ENCODE peak calls at places on chromosomes 2 and 18, in five cellular contexts. One of them, this sample, is unnamed.

GRCh38 chr2:121925466-121925865 is 170.0 kb downstream of the TSN start:
- DNase-seq in body of pancreas: no peak
- DNase-seq in fibroblast of mammary gland: peak
- DNase-seq in lower lobe of right lung: no peak
- DNase-seq in spleen: no peak
- DNase-seq in this sample: no peak

GRCh38 chr18:22433960-22434359 is 16.2 kb upstream of the CTAGE1 start:
- DNase-seq in spleen: no peak
- DNase-seq in lower lobe of right lung: no peak
- DNase-seq in fibroblast of mammary gland: peak
- DNase-seq in body of pancreas: no peak
- DNase-seq in this sample: no peak

GRCh38 chr2:218400167-218400929 is 680 bp downstream of the CTDSP1 start:
- DNase-seq in lower lobe of right lung: peak
- DNase-seq in body of pancreas: peak
- DNase-seq in fibroblast of mammary gland: no peak
- DNase-seq in spleen: peak
- DNase-seq in this sample: peak

GRCh38 chr18:7413906-7414305 is 153.2 kb upstream of the PTPRM start:
- DNase-seq in lower lobe of right lung: no peak
- DNase-seq in spleen: no peak
- DNase-seq in fibroblast of mammary gland: no peak
- DNase-seq in body of pancreas: no peak
- DNase-seq in this sample: no peak

GRCh38 chr18:76896677-76897076 is 74.3 kb downstream of the ZNF236 start:
- DNase-seq in body of pancreas: no peak
- DNase-seq in lower lobe of right lung: no peak
- DNase-seq in fibroblast of mammary gland: no peak
- DNase-seq in spleen: no peak
- DNase-seq in this sample: no peak

GRCh38 chr2:103152556-103152955 is 390.7 kb downstream of the TMEM182 start:
- DNase-seq in spleen: no peak
- DNase-seq in lower lobe of right lung: no peak
- DNase-seq in fibroblast of mammary gland: no peak
- DNase-seq in body of pancreas: no peak
- DNase-seq in this sample: no peak

GRCh38 chr2:163345795-163346573 is 389.8 kb downstream of the FIGN start:
- DNase-seq in spleen: no peak
- DNase-seq in lower lobe of right lung: no peak
- DNase-seq in fibroblast of mammary gland: peak
- DNase-seq in body of pancreas: no peak
- DNase-seq in this sample: peak

GRCh38 chr2:219024059-219024458 is 17.3 kb downstream of the CFAP65 start:
- DNase-seq in spleen: peak
- DNase-seq in fibroblast of mammary gland: no peak
- DNase-seq in lower lobe of right lung: no peak
- DNase-seq in body of pancreas: no peak
- DNase-seq in this sample: no peak

GRCh38 chr18:25365242-25365641 is 13.3 kb upstream of the ZNF521 start:
- DNase-seq in spleen: no peak
- DNase-seq in lower lobe of right lung: no peak
- DNase-seq in fibroblast of mammary gland: no peak
- DNase-seq in body of pancreas: no peak
- DNase-seq in this sample: no peak

GRCh38 chr2:88074854-88075292 is 7.2 kb downstream of the SMYD1 start:
- DNase-seq in body of pancreas: no peak
- DNase-seq in fibroblast of mammary gland: peak
- DNase-seq in spleen: no peak
- DNase-seq in lower lobe of right lung: no peak
- DNase-seq in this sample: no peak

GRCh38 chr2:185145316-185146121 is 547.2 kb downstream of the ZNF804A start:
- DNase-seq in fibroblast of mammary gland: no peak
- DNase-seq in body of pancreas: no peak
- DNase-seq in lower lobe of right lung: peak
- DNase-seq in spleen: no peak
- DNase-seq in this sample: no peak

GRCh38 chr18:65221736-65222135 is 529.1 kb upstream of the CDH7 start:
- DNase-seq in fibroblast of mammary gland: no peak
- DNase-seq in spleen: no peak
- DNase-seq in lower lobe of right lung: no peak
- DNase-seq in body of pancreas: no peak
- DNase-seq in this sample: no peak

GRCh38 chr18:9771261-9771976 is 63.3 kb downstream of the RAB31 start:
- DNase-seq in lower lobe of right lung: peak
- DNase-seq in fibroblast of mammary gland: peak
- DNase-seq in spleen: peak
- DNase-seq in body of pancreas: peak
- DNase-seq in this sample: peak

DNA sequence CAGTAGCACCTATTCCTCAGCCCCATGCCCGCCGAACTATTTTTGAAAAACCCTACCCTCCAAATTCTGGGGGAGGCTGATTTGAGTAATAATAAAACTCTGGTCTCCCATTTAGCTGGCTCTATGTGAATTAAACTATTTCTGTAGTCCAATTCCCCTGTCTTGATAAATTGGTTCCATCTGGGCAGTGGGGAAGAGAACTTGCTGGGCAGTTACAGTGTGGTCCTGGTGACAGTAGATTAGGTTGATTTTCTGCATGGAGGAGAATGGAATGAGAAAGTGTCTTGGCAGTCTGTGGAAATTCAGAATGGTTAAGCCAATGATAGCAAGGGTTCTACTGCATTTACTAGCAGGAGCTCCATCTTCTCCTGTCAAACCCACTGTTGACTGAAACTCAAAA is 95.0 kb downstream of the SPP2 start:
- DNase-seq in lower lobe of right lung: no peak
- DNase-seq in body of pancreas: no peak
- DNase-seq in fibroblast of mammary gland: no peak
- DNase-seq in spleen: no peak
- DNase-seq in this sample: no peak
- TF ChIP-seq CTCF in lower lobe of right lung: no peak
- TF ChIP-seq CTCF in body of pancreas: no peak
- TF ChIP-seq CTCF in fibroblast of mammary gland: no peak
- TF ChIP-seq CTCF in spleen: no peak
- TF ChIP-seq CTCF in this sample: no peak

DNA sequence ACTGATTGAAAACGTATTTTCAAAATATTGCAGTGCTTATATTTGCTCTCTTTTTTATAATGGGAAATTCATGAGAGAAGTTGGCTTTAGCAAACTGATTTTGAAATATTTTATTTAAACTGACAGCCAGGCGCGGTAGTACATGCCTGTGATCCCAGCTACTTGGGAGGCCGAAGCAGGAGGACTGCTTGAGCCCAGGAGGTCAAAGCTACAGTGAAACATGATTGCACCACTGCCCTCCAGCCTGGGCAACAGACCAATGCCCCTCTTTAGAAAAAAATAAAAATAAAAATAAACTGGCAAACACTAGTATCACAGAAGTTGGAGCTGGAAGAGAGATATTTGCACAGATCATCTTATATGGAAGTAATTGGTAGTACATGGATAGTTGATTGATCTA is 20.7 kb downstream of the ZBTB7C start:
- DNase-seq in body of pancreas: no peak
- DNase-seq in fibroblast of mammary gland: no peak
- DNase-seq in lower lobe of right lung: no peak
- DNase-seq in spleen: no peak
- DNase-seq in this sample: no peak
- TF ChIP-seq CTCF in body of pancreas: no peak
- TF ChIP-seq CTCF in fibroblast of mammary gland: no peak
- TF ChIP-seq CTCF in lower lobe of right lung: no peak
- TF ChIP-seq CTCF in spleen: no peak
- TF ChIP-seq CTCF in this sample: no peak

DNA sequence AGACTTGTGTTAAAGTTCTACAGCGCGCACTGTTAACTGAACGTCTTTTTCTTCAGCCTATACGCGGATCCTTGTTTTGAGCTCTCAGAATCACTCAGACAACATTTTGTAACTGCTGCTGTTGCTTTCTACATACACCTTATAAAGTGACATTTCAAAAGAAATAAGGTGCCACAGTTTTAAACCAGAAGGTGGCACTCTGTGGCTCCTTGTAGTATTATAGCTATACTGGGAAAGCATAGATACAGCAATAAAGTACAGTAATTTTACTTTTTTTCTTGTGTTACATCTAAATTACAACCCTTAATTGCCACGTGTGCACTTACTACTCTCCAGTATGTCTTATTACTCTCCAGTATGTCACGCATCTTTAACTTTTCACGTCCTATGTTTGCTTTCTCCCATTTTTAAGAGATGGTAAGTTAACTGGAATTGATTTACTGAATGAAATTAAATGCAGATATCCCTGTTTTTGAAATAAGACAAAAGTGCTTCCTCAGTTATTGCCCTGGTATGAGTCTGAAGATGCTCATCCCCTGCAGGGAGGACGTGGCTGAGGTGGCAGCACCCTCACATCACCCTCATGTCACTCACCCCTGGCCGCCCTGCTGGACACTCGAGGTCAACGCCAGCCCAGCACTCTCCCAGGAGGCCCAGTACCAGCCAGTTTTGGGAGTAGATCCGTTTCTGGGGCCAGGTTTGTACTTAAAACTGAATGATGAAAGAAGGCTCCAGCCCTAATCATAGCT is 37.8 kb downstream of the GORASP2 start:
- DNase-seq in body of pancreas: no peak
- DNase-seq in spleen: no peak
- DNase-seq in lower lobe of right lung: no peak
- DNase-seq in fibroblast of mammary gland: no peak
- DNase-seq in this sample: no peak
- TF ChIP-seq CTCF in body of pancreas: no peak
- TF ChIP-seq CTCF in spleen: no peak
- TF ChIP-seq CTCF in lower lobe of right lung: no peak
- TF ChIP-seq CTCF in fibroblast of mammary gland: peak
- TF ChIP-seq CTCF in this sample: no peak

GRCh38 chr2:17475285-17475684 is 43.0 kb downstream of the RAD51AP2 start:
- DNase-seq in body of pancreas: no peak
- DNase-seq in lower lobe of right lung: no peak
- DNase-seq in spleen: no peak
- DNase-seq in fibroblast of mammary gland: peak
- DNase-seq in this sample: no peak

GRCh38 chr2:17476060-17476459 is 42.2 kb downstream of the RAD51AP2 start:
- DNase-seq in spleen: no peak
- DNase-seq in lower lobe of right lung: no peak
- DNase-seq in body of pancreas: no peak
- DNase-seq in fibroblast of mammary gland: no peak
- DNase-seq in this sample: no peak

GRCh38 chr2:17471979-17472378 is 46.3 kb downstream of the RAD51AP2 start:
- DNase-seq in fibroblast of mammary gland: no peak
- DNase-seq in lower lobe of right lung: no peak
- DNase-seq in spleen: no peak
- DNase-seq in body of pancreas: no peak
- DNase-seq in this sample: no peak

GRCh38 chr2:17476820-17477219 is 41.4 kb downstream of the RAD51AP2 start:
- DNase-seq in body of pancreas: no peak
- DNase-seq in fibroblast of mammary gland: no peak
- DNase-seq in lower lobe of right lung: no peak
- DNase-seq in spleen: no peak
- DNase-seq in this sample: no peak

DNA sequence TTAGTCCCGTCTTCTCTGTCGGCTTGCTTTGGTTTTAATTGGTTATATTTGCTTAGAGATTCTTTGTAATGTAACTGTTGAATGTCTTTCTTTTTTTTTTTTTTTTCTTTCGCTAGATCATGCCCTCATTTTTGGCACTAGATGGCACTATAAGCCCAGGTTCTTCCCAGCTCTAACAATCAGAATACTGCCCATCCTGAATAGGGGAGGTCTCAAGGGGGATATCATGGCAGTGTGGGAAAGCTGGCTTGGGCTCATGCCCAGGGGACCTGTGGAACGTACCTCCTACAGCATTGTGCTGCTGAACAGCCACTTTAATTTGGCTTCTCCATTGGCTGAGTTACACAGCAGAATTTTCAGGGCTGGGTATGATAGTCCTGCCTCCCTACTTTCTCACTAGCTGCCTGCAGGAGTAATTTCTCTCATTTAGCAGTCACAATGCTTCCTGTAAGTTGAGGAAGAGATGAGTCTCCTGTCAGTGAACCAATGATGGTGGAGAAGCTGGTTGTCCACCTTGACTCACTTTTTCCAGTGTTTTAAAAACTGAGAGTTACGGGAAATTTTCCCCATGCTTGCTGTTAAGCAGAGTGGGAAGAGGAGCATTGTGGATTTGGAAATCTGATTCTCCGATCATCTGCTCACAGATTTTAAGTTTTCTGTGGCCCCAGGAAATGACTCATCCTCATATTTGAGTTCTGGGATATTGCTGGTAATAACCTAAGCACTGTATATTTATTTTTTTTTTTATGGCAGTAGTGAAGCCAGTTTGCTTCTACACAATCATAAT is 47.2 kb downstream of the RAD51AP2 start:
- DNase-seq in spleen: no peak
- DNase-seq in fibroblast of mammary gland: peak
- DNase-seq in body of pancreas: no peak
- DNase-seq in lower lobe of right lung: no peak
- DNase-seq in this sample: no peak
- TF ChIP-seq CTCF in spleen: no peak
- TF ChIP-seq CTCF in fibroblast of mammary gland: peak
- TF ChIP-seq CTCF in body of pancreas: peak
- TF ChIP-seq CTCF in lower lobe of right lung: no peak
- TF ChIP-seq CTCF in this sample: no peak

GRCh38 chr18:45341454-45341853 is 273.8 kb upstream of the SLC14A2 start:
- DNase-seq in lower lobe of right lung: no peak
- DNase-seq in fibroblast of mammary gland: no peak
- DNase-seq in body of pancreas: no peak
- DNase-seq in spleen: no peak
- DNase-seq in this sample: no peak
- TF ChIP-seq CTCF in lower lobe of right lung: no peak
- TF ChIP-seq CTCF in fibroblast of mammary gland: no peak
- TF ChIP-seq CTCF in body of pancreas: no peak
- TF ChIP-seq CTCF in spleen: no peak
- TF ChIP-seq CTCF in this sample: no peak

GRCh38 chr2:22907330-22907729 is 477.6 kb upstream of the KLHL29 start:
- DNase-seq in fibroblast of mammary gland: no peak
- DNase-seq in lower lobe of right lung: no peak
- DNase-seq in body of pancreas: peak
- DNase-seq in spleen: no peak
- DNase-seq in this sample: no peak
- TF ChIP-seq CTCF in fibroblast of mammary gland: no peak
- TF ChIP-seq CTCF in lower lobe of right lung: no peak
- TF ChIP-seq CTCF in body of pancreas: no peak
- TF ChIP-seq CTCF in spleen: no peak
- TF ChIP-seq CTCF in this sample: no peak

GRCh38 chr2:190333928-190334327 is 9.5 kb upstream of the INPP1 start:
- DNase-seq in fibroblast of mammary gland: no peak
- DNase-seq in spleen: no peak
- DNase-seq in body of pancreas: no peak
- DNase-seq in lower lobe of right lung: no peak
- DNase-seq in this sample: no peak

GRCh38 chr2:190325588-190325987 is 6.0 kb upstream of the HIBCH start:
- DNase-seq in fibroblast of mammary gland: no peak
- DNase-seq in lower lobe of right lung: no peak
- DNase-seq in spleen: no peak
- DNase-seq in body of pancreas: no peak
- DNase-seq in this sample: no peak

GRCh38 chr2:190333395-190333794 is 10.0 kb upstream of the INPP1 start:
- DNase-seq in spleen: no peak
- DNase-seq in fibroblast of mammary gland: no peak
- DNase-seq in lower lobe of right lung: no peak
- DNase-seq in body of pancreas: no peak
- DNase-seq in this sample: no peak

GRCh38 chr2:190327995-190328394 is 8.4 kb upstream of the HIBCH start:
- DNase-seq in spleen: no peak
- DNase-seq in lower lobe of right lung: no peak
- DNase-seq in body of pancreas: no peak
- DNase-seq in fibroblast of mammary gland: no peak
- DNase-seq in this sample: no peak

GRCh38 chr2:190328748-190329147 is 9.1 kb upstream of the HIBCH start:
- DNase-seq in spleen: no peak
- DNase-seq in body of pancreas: no peak
- DNase-seq in fibroblast of mammary gland: peak
- DNase-seq in lower lobe of right lung: no peak
- DNase-seq in this sample: no peak
- TF ChIP-seq CTCF in spleen: no peak
- TF ChIP-seq CTCF in body of pancreas: peak
- TF ChIP-seq CTCF in fibroblast of mammary gland: no peak
- TF ChIP-seq CTCF in lower lobe of right lung: peak
- TF ChIP-seq CTCF in this sample: peak